ENCODE peak calls at places on chromosomes 16 and 17, in nine cellular contexts. One of them, this sample, is unnamed.

GRCh38 chr16:74586948-74587347 is 20.0 kb downstream of the GLG1 start:
- DNase-seq in Peyer's patch: no peak
- DNase-seq in endodermal cell: no peak
- DNase-seq in cardiac muscle cell: no peak
- DNase-seq in K562: no peak
- DNase-seq in PC-9: no peak
- DNase-seq in lung: no peak
- DNase-seq in AG10803: no peak
- DNase-seq in gastrocnemius medialis: no peak
- DNase-seq in this sample: no peak

GRCh38 chr16:24163935-24164334 is 92.2 kb upstream of the CACNG3 start:
- DNase-seq in Peyer's patch: no peak
- DNase-seq in endodermal cell: no peak
- DNase-seq in cardiac muscle cell: no peak
- DNase-seq in K562: no peak
- DNase-seq in PC-9: no peak
- DNase-seq in lung: no peak
- DNase-seq in AG10803: no peak
- DNase-seq in gastrocnemius medialis: no peak
- DNase-seq in this sample: peak

GRCh38 chr16:50861926-50862325 is 120.0 kb downstream of the CYLD start:
- DNase-seq in Peyer's patch: no peak
- DNase-seq in endodermal cell: no peak
- DNase-seq in cardiac muscle cell: peak
- DNase-seq in K562: no peak
- DNase-seq in PC-9: no peak
- DNase-seq in lung: peak
- DNase-seq in AG10803: peak
- DNase-seq in gastrocnemius medialis: no peak
- DNase-seq in this sample: no peak

GRCh38 chr16:51374346-51374745 is 223.3 kb upstream of the SALL1 start:
- DNase-seq in Peyer's patch: no peak
- DNase-seq in endodermal cell: no peak
- DNase-seq in cardiac muscle cell: peak
- DNase-seq in K562: no peak
- DNase-seq in PC-9: no peak
- DNase-seq in lung: no peak
- DNase-seq in AG10803: peak
- DNase-seq in gastrocnemius medialis: no peak
- DNase-seq in this sample: no peak

GRCh38 chr17:47318197-47318918 is 5.4 kb upstream of the EFCAB13 start:
- DNase-seq in Peyer's patch: no peak
- DNase-seq in endodermal cell: no peak
- DNase-seq in cardiac muscle cell: no peak
- DNase-seq in K562: no peak
- DNase-seq in PC-9: no peak
- DNase-seq in lung: no peak
- DNase-seq in AG10803: no peak
- DNase-seq in gastrocnemius medialis: no peak
- DNase-seq in this sample: no peak

GRCh38 chr17:1779571-1780074 is 17.8 kb downstream of the SERPINF1 start:
- DNase-seq in Peyer's patch: peak
- DNase-seq in endodermal cell: no peak
- DNase-seq in cardiac muscle cell: peak
- DNase-seq in K562: no peak
- DNase-seq in PC-9: peak
- DNase-seq in lung: peak
- DNase-seq in AG10803: peak
- DNase-seq in gastrocnemius medialis: peak
- DNase-seq in this sample: no peak

GRCh38 chr17:40076101-40076498 is 13.3 kb downstream of the THRA start:
- DNase-seq in Peyer's patch: no peak
- DNase-seq in endodermal cell: no peak
- DNase-seq in cardiac muscle cell: no peak
- DNase-seq in K562: no peak
- DNase-seq in PC-9: no peak
- DNase-seq in lung: no peak
- DNase-seq in AG10803: no peak
- DNase-seq in gastrocnemius medialis: no peak
- DNase-seq in this sample: no peak

GRCh38 chr17:46822388-46822921 is 4.0 kb upstream of the WNT3 start:
- DNase-seq in Peyer's patch: no peak
- DNase-seq in endodermal cell: peak
- DNase-seq in cardiac muscle cell: no peak
- DNase-seq in K562: peak
- DNase-seq in PC-9: no peak
- DNase-seq in lung: peak
- DNase-seq in AG10803: no peak
- DNase-seq in gastrocnemius medialis: no peak
- DNase-seq in this sample: no peak

GRCh38 chr17:57972151-57972550 is 15.9 kb downstream of the VEZF1 start:
- DNase-seq in Peyer's patch: no peak
- DNase-seq in endodermal cell: peak
- DNase-seq in cardiac muscle cell: no peak
- DNase-seq in K562: no peak
- DNase-seq in PC-9: no peak
- DNase-seq in lung: no peak
- DNase-seq in AG10803: no peak
- DNase-seq in gastrocnemius medialis: no peak
- DNase-seq in this sample: no peak

GRCh38 chr17:57971572-57971971 is 16.4 kb upstream of the CUEDC1 start:
- DNase-seq in Peyer's patch: no peak
- DNase-seq in endodermal cell: peak
- DNase-seq in cardiac muscle cell: no peak
- DNase-seq in K562: no peak
- DNase-seq in PC-9: no peak
- DNase-seq in lung: no peak
- DNase-seq in AG10803: no peak
- DNase-seq in gastrocnemius medialis: no peak
- DNase-seq in this sample: no peak

GRCh38 chr17:57979076-57979475 is 9.0 kb downstream of the VEZF1 start:
- DNase-seq in Peyer's patch: no peak
- DNase-seq in endodermal cell: no peak
- DNase-seq in cardiac muscle cell: no peak
- DNase-seq in K562: no peak
- DNase-seq in PC-9: no peak
- DNase-seq in lung: no peak
- DNase-seq in AG10803: no peak
- DNase-seq in gastrocnemius medialis: no peak
- DNase-seq in this sample: no peak

GRCh38 chr17:57976594-57976993 is 11.5 kb downstream of the VEZF1 start:
- DNase-seq in Peyer's patch: no peak
- DNase-seq in endodermal cell: no peak
- DNase-seq in cardiac muscle cell: no peak
- DNase-seq in K562: no peak
- DNase-seq in PC-9: no peak
- DNase-seq in lung: no peak
- DNase-seq in AG10803: no peak
- DNase-seq in gastrocnemius medialis: no peak
- DNase-seq in this sample: no peak

DNA sequence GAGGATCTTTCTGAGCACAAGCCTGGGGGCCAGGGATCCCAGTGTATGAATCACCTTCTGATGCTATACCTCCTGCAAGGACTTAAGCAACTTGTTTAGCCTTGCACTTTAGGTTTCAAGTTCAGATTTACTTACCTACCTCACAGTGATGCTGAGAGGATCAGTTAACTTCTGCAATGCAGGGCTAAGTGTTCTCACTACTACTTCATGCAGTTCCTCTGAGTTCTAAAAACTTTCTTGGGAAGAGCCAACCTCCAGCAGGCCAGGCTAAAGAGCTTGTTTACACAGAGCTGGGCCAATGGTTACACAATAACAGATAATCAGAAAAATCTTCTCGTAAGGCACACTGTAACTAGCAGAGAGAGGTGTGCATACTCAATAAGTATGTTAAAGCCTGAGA is 13.0 kb downstream of the VEZF1 start:
- DNase-seq in Peyer's patch: no peak
- DNase-seq in endodermal cell: no peak
- DNase-seq in cardiac muscle cell: peak
- DNase-seq in K562: no peak
- DNase-seq in PC-9: no peak
- DNase-seq in lung: no peak
- DNase-seq in AG10803: peak
- DNase-seq in gastrocnemius medialis: no peak
- DNase-seq in this sample: no peak
- H3K4me3 ChIP-seq in Peyer's patch: no peak
- H3K4me3 ChIP-seq in endodermal cell: no peak
- H3K4me3 ChIP-seq in cardiac muscle cell: no peak
- H3K4me3 ChIP-seq in K562: no peak
- H3K4me3 ChIP-seq in PC-9: no peak
- H3K4me3 ChIP-seq in lung: no peak
- H3K4me3 ChIP-seq in AG10803: no peak
- H3K4me3 ChIP-seq in gastrocnemius medialis: no peak
- H3K4me3 ChIP-seq in this sample: no peak

GRCh38 chr17:14297161-14297851 is 3.6 kb upstream of the HS3ST3B1 start:
- DNase-seq in Peyer's patch: no peak
- DNase-seq in endodermal cell: peak
- DNase-seq in cardiac muscle cell: peak
- DNase-seq in K562: no peak
- DNase-seq in PC-9: no peak
- DNase-seq in lung: peak
- DNase-seq in AG10803: peak
- DNase-seq in gastrocnemius medialis: no peak
- DNase-seq in this sample: peak

GRCh38 chr17:14300628-14301278 is at the start of gene HS3ST3B1:
- DNase-seq in Peyer's patch: peak
- DNase-seq in endodermal cell: peak
- DNase-seq in cardiac muscle cell: peak
- DNase-seq in K562: peak
- DNase-seq in PC-9: no peak
- DNase-seq in lung: peak
- DNase-seq in AG10803: peak
- DNase-seq in gastrocnemius medialis: peak
- DNase-seq in this sample: peak

GRCh38 chr17:14298221-14298994 is 2.5 kb upstream of the HS3ST3B1 start:
- DNase-seq in Peyer's patch: no peak
- DNase-seq in endodermal cell: peak
- DNase-seq in cardiac muscle cell: peak
- DNase-seq in K562: no peak
- DNase-seq in PC-9: no peak
- DNase-seq in lung: peak
- DNase-seq in AG10803: no peak
- DNase-seq in gastrocnemius medialis: no peak
- DNase-seq in this sample: peak

GRCh38 chr17:14301279-14301760 is 439 bp downstream of the HS3ST3B1 start:
- DNase-seq in Peyer's patch: no peak
- DNase-seq in endodermal cell: no peak
- DNase-seq in cardiac muscle cell: no peak
- DNase-seq in K562: peak
- DNase-seq in PC-9: no peak
- DNase-seq in lung: no peak
- DNase-seq in AG10803: no peak
- DNase-seq in gastrocnemius medialis: peak
- DNase-seq in this sample: peak

GRCh38 chr17:14299261-14300093 is 1.4 kb upstream of the HS3ST3B1 start:
- DNase-seq in Peyer's patch: peak
- DNase-seq in endodermal cell: peak
- DNase-seq in cardiac muscle cell: peak
- DNase-seq in K562: peak
- DNase-seq in PC-9: no peak
- DNase-seq in lung: peak
- DNase-seq in AG10803: peak
- DNase-seq in gastrocnemius medialis: no peak
- DNase-seq in this sample: peak
- H3K4me3 ChIP-seq in Peyer's patch: peak
- H3K4me3 ChIP-seq in endodermal cell: peak
- H3K4me3 ChIP-seq in cardiac muscle cell: peak
- H3K4me3 ChIP-seq in K562: peak
- H3K4me3 ChIP-seq in PC-9: no peak
- H3K4me3 ChIP-seq in lung: no peak
- H3K4me3 ChIP-seq in AG10803: peak
- H3K4me3 ChIP-seq in gastrocnemius medialis: peak
- H3K4me3 ChIP-seq in this sample: peak

GRCh38 chr17:9004132-9004960 is 17.0 kb upstream of the NTN1 start:
- DNase-seq in Peyer's patch: no peak
- DNase-seq in endodermal cell: peak
- DNase-seq in cardiac muscle cell: no peak
- DNase-seq in K562: no peak
- DNase-seq in PC-9: no peak
- DNase-seq in lung: no peak
- DNase-seq in AG10803: no peak
- DNase-seq in gastrocnemius medialis: no peak
- DNase-seq in this sample: peak

GRCh38 chr17:9004961-9005285 is 16.4 kb upstream of the NTN1 start:
- DNase-seq in Peyer's patch: no peak
- DNase-seq in endodermal cell: no peak
- DNase-seq in cardiac muscle cell: no peak
- DNase-seq in K562: no peak
- DNase-seq in PC-9: no peak
- DNase-seq in lung: no peak
- DNase-seq in AG10803: no peak
- DNase-seq in gastrocnemius medialis: no peak
- DNase-seq in this sample: no peak

GRCh38 chr17:9002610-9003354 is 18.5 kb upstream of the NTN1 start:
- DNase-seq in Peyer's patch: no peak
- DNase-seq in endodermal cell: peak
- DNase-seq in cardiac muscle cell: peak
- DNase-seq in K562: no peak
- DNase-seq in PC-9: peak
- DNase-seq in lung: no peak
- DNase-seq in AG10803: no peak
- DNase-seq in gastrocnemius medialis: no peak
- DNase-seq in this sample: peak

GRCh38 chr17:9002236-9002609 is 19.1 kb upstream of the NTN1 start:
- DNase-seq in Peyer's patch: no peak
- DNase-seq in endodermal cell: peak
- DNase-seq in cardiac muscle cell: no peak
- DNase-seq in K562: no peak
- DNase-seq in PC-9: no peak
- DNase-seq in lung: no peak
- DNase-seq in AG10803: no peak
- DNase-seq in gastrocnemius medialis: no peak
- DNase-seq in this sample: peak

GRCh38 chr17:9003355-9004131 is 17.8 kb upstream of the NTN1 start:
- DNase-seq in Peyer's patch: no peak
- DNase-seq in endodermal cell: peak
- DNase-seq in cardiac muscle cell: no peak
- DNase-seq in K562: no peak
- DNase-seq in PC-9: peak
- DNase-seq in lung: no peak
- DNase-seq in AG10803: no peak
- DNase-seq in gastrocnemius medialis: no peak
- DNase-seq in this sample: peak
- H3K4me3 ChIP-seq in Peyer's patch: peak
- H3K4me3 ChIP-seq in endodermal cell: peak
- H3K4me3 ChIP-seq in cardiac muscle cell: peak
- H3K4me3 ChIP-seq in K562: no peak
- H3K4me3 ChIP-seq in PC-9: peak
- H3K4me3 ChIP-seq in lung: no peak
- H3K4me3 ChIP-seq in AG10803: no peak
- H3K4me3 ChIP-seq in gastrocnemius medialis: peak
- H3K4me3 ChIP-seq in this sample: peak

DNA sequence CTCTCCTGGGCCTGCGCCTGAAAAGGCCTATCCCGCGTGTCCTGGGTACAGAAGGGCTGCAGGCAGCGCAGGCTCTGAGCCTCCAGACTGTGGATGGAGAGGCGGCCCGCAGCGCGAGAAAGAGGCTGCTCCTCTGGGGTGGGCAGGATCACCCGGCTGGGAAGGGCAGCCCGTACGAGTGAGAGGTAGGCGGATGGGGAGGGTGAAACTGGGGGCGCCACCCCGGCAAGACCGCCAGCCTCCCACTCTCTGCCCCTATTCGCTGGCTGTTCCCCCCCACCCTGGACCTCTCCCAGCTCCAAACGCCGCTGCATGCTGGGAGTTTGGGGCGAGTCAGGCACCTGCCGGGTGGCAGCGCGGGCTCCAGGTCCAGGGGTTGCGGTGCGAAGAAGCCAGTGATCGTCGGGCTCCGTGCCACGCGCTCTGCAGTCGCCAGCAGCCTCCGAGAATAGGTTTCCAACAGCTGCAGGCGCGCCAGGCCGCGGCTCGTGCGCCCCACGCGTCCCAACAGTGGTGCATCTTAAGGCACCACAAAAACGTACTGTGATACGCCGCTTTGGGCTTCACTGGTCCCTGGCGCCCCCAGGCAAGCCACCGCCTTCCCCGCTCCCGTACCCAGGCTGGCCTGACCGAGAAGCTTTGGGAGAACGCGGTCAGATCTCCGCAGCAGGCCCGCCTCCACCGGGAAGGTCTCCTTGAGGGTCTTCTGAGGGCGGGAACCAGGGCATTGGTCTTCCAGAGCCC is 1.1 kb downstream of the NOXO1 start:
- DNase-seq in Peyer's patch: no peak
- DNase-seq in endodermal cell: peak
- DNase-seq in cardiac muscle cell: no peak
- DNase-seq in K562: no peak
- DNase-seq in PC-9: no peak
- DNase-seq in lung: no peak
- DNase-seq in AG10803: no peak
- DNase-seq in gastrocnemius medialis: peak
- DNase-seq in this sample: peak
- H3K4me3 ChIP-seq in Peyer's patch: no peak
- H3K4me3 ChIP-seq in endodermal cell: no peak
- H3K4me3 ChIP-seq in cardiac muscle cell: no peak
- H3K4me3 ChIP-seq in K562: no peak
- H3K4me3 ChIP-seq in PC-9: peak
- H3K4me3 ChIP-seq in lung: no peak
- H3K4me3 ChIP-seq in AG10803: no peak
- H3K4me3 ChIP-seq in gastrocnemius medialis: no peak
- H3K4me3 ChIP-seq in this sample: peak